ENCODE peak calls at places on chromosome 11, in six cellular contexts. V is heart left ventricle; M is WTC11; I is stimulated activated CD4-positive, alpha-beta T cell treated with anti-CD3 and anti-CD28 coated beads, Interleukin-4, amount 100 ng/mL, for 1 hour; B is HEK293T; H is T1000. D is an unnamed sample.

GRCh38 chr11:76769645-76770586 is 13.2 kb upstream of the TSKU start:
- DNase-seq in B (no peak), M (no peak), V (no peak), H (no peak), I (no peak), D (no peak)

GRCh38 chr11:134037093-134037908 is 31.6 kb upstream of the JAM3 start:
- DNase-seq in H (peak), I (peak), V (peak), B (peak), M (peak), D (peak)

GRCh38 chr11:76158394-76159302 is 47.7 kb downstream of the WNT11 start:
- DNase-seq in V (peak), B (no peak), H (no peak), I (no peak), M (no peak), D (no peak)

GRCh38 chr11:114152785-114153184 is 93.3 kb downstream of the ZBTB16 start:
- DNase-seq in M (no peak), H (no peak), V (no peak), I (no peak), B (no peak), D (no peak)

GRCh38 chr11:96329419-96329818 is 13.6 kb downstream of the MAML2 start:
- DNase-seq in H (no peak), V (no peak), M (no peak), B (no peak), I (no peak), D (no peak)

GRCh38 chr11:72627594-72628281 is 46.5 kb downstream of the PDE2A start:
- DNase-seq in H (no peak), V (peak), M (no peak), I (no peak), B (no peak), D (no peak)

GRCh38 chr11:2552202-2552601 is 107.4 kb downstream of the KCNQ1 start:
- DNase-seq in M (no peak), H (no peak), V (no peak), B (no peak), I (no peak), D (no peak)

GRCh38 chr11:68843703-68844312 is 2.1 kb upstream of the CPT1A start:
- DNase-seq in M (peak), I (peak), B (no peak), H (no peak), V (peak), D (no peak)

GRCh38 chr11:10764412-10764811 is 13.4 kb downstream of the CTR9 start:
- DNase-seq in M (no peak), I (no peak), B (no peak), H (no peak), V (no peak), D (no peak)

GRCh38 chr11:10818594-10818993 is 9.9 kb upstream of the EIF4G2 start:
- DNase-seq in V (no peak), H (no peak), M (no peak), B (no peak), I (no peak), D (no peak)

GRCh38 chr11:35554491-35555237 is 29.2 kb upstream of the PAMR1 start:
- DNase-seq in V (no peak), H (no peak), I (no peak), M (no peak), B (peak), D (peak)

D was measured in SK-MEL-5.